ENCODE peak calls at places on chromosomes 5 and 9, in five cellular contexts. N, C, K, A and E are unnamed samples.

GRCh38 chr9:83281306-83282255 is 218.6 kb upstream of the RASEF start:
- DNase-seq in N (no peak), C (peak), K (no peak), A (no peak), E (no peak)

GRCh38 chr5:138149530-138149929 is 10.3 kb upstream of the NME5 start:
- DNase-seq in N (no peak), C (peak), K (no peak), A (no peak), E (no peak)

GRCh38 chr5:83767409-83767992 is 46.8 kb upstream of the HAPLN1 start:
- DNase-seq in N (peak), C (no peak), K (no peak), A (no peak), E (no peak)

GRCh38 chr5:34690301-34690700 is 34.2 kb downstream of the RAI14 start:
- DNase-seq in N (no peak), C (no peak), K (peak), A (no peak), E (no peak)

GRCh38 chr9:117278020-117278419 is 136.8 kb downstream of the ASTN2 start:
- DNase-seq in N (no peak), C (no peak), K (no peak), A (no peak), E (no peak)

GRCh38 chr9:126692759-126693427 is 79.2 kb downstream of the LMX1B start:
- DNase-seq in N (no peak), C (no peak), K (no peak), A (peak), E (no peak)

GRCh38 chr5:52837068-52837467 is 49.4 kb downstream of the ITGA1 start:
- DNase-seq in N (peak), C (peak), K (no peak), A (no peak), E (no peak)

GRCh38 chr5:68319316-68320093 is 103.9 kb downstream of the PIK3R1 start:
- DNase-seq in N (no peak), C (peak), K (no peak), A (no peak), E (no peak)

GRCh38 chr9:92715488-92716231 is 45.7 kb upstream of the IPPK start:
- DNase-seq in N (no peak), C (peak), K (no peak), A (peak), E (no peak)

GRCh38 chr9:135883410-135884089 is 23.8 kb downstream of the CAMSAP1 start:
- DNase-seq in N (no peak), C (no peak), K (no peak), A (peak), E (no peak)

GRCh38 chr9:96376926-96377874 is 6.3 kb downstream of the SLC35D2 start:
- DNase-seq in N (no peak), C (peak), K (peak), A (no peak), E (no peak)

DNA sequence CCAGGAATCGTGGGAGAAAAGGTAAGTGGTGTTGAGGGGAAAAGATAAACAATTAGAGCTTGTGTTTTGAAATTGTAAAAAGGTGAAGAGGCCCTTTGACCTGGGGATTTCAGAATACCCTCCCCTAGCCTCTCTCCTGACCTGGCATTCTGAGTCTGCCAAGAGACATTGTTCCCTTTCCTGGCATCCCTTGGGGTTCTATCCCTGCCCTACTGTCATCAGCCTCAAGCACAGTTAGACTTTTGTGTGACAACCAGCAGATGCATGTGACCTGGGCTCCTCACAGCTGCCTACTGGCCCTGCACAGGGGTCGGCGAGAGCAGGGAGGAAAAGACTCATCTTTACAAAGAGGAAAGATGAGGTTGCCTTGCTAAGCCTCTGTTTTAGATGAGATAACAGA is 72.2 kb upstream of the ORM1 start:
- DNase-seq in N (no peak), C (no peak), K (no peak), A (no peak), E (no peak)
- H3K27ac ChIP-seq in N (no peak), C (no peak), K (no peak), A (no peak), E (no peak)

GRCh38 chr9:134358026-134358967 is 32.0 kb downstream of the RXRA start:
- DNase-seq in N (no peak), C (peak), K (no peak), A (no peak), E (no peak)

GRCh38 chr9:134359493-134360179 is 33.4 kb downstream of the RXRA start:
- DNase-seq in N (no peak), C (no peak), K (no peak), A (no peak), E (no peak)

GRCh38 chr9:134360180-134360759 is 34.0 kb downstream of the RXRA start:
- DNase-seq in N (no peak), C (no peak), K (no peak), A (no peak), E (no peak)

GRCh38 chr9:134357631-134358025 is 31.4 kb downstream of the RXRA start:
- DNase-seq in N (no peak), C (no peak), K (no peak), A (no peak), E (no peak)

GRCh38 chr9:134358968-134359319 is 32.7 kb downstream of the RXRA start:
- DNase-seq in N (no peak), C (no peak), K (no peak), A (no peak), E (no peak)
- H3K27ac ChIP-seq in N (no peak), C (no peak), K (no peak), A (no peak), E (no peak)

GRCh38 chr5:157820593-157821252 is 38.2 kb downstream of the CLINT1 start:
- DNase-seq in N (peak), C (peak), K (peak), A (no peak), E (no peak)
- H3K27ac ChIP-seq in N (no peak), C (peak), K (no peak), A (peak), E (no peak)

DNA sequence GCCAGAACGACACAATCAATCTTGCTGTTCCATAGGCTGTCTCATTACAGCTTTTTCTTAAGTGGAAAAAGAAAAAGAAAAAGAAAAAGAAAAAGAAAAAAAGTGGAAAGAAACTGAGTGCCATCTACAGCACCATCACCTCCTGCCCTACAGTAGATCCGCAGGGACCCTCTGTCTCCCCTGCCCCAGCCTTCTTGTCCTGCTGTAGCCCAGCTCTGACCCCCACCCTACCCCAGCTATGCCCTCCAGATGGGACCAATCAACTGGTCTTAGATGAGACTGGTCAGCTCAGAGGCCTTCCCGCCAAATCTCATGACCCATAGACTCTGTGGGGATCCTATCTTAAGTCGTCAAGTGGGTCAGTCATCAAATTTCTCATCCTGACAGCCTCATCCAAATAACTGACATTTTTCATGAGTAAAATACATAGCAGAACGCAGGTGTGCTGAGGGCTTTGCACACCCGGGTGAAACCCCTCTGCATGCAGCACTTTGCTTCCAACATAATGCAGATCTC is 34.8 kb downstream of the TSPAN17 start:
- DNase-seq in N (no peak), C (no peak), K (no peak), A (no peak), E (no peak)
- H3K27ac ChIP-seq in N (no peak), C (no peak), K (no peak), A (no peak), E (no peak)

DNA sequence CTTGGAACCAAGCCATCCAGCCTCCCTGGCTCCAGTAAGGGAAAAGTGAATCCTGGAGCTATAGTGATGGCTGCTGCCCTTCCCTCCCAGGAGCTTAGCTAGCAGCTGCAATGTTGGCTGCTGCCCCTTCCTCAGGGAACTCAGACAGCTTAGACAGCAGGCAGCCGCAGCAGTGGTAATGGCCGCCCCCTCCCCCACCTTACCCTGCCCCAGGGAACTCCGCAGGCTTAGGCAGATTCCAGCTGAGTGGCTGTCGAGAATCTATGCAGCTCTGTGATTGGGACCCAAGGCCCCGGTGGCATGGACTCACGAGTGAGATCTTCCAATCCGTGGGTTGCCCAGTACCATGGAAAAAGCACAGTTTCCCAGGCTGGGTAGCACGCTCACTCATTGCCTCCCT is 378.6 kb downstream of the NNT start:
- DNase-seq in N (no peak), C (no peak), K (no peak), A (no peak), E (no peak)
- H3K27ac ChIP-seq in N (no peak), C (no peak), K (no peak), A (no peak), E (no peak)

GRCh38 chr5:50595199-50595598 is 71.2 kb upstream of the PARP8 start:
- DNase-seq in N (no peak), C (peak), K (no peak), A (no peak), E (no peak)
- H3K27ac ChIP-seq in N (no peak), C (no peak), K (no peak), A (no peak), E (no peak)